ENCODE peak calls at places on chromosomes 5 and 9, in six cellular contexts. One of them, this sample, is unnamed.

GRCh38 chr5:151703227-151703626 is 16.5 kb upstream of the SPARC start:
- DNase-seq in mesenchymal stem cell: no peak
- DNase-seq in IMR-90: no peak
- DNase-seq in H9: no peak
- DNase-seq in neuronal stem cell: no peak
- DNase-seq in H1: no peak
- DNase-seq in this sample: no peak

GRCh38 chr5:67289763-67290521 is 93.3 kb upstream of the CD180 start:
- DNase-seq in H9: no peak
- DNase-seq in IMR-90: no peak
- DNase-seq in neuronal stem cell: no peak
- DNase-seq in mesenchymal stem cell: no peak
- DNase-seq in H1: no peak
- DNase-seq in this sample: no peak

GRCh38 chr5:42570946-42571625 is 147.8 kb downstream of the GHR start:
- DNase-seq in neuronal stem cell: no peak
- DNase-seq in IMR-90: peak; percentile 1
- DNase-seq in mesenchymal stem cell: peak; percentile 15
- DNase-seq in H9: no peak
- DNase-seq in H1: no peak
- DNase-seq in this sample: no peak

GRCh38 chr5:120823316-120823715 is 359.2 kb downstream of the PRR16 start:
- DNase-seq in neuronal stem cell: no peak
- DNase-seq in mesenchymal stem cell: peak; percentile 16
- DNase-seq in H1: no peak
- DNase-seq in H9: no peak
- DNase-seq in IMR-90: peak; percentile 7
- DNase-seq in this sample: no peak

GRCh38 chr9:129323376-129323998 is 145.4 kb upstream of the IER5L start:
- DNase-seq in IMR-90: no peak
- DNase-seq in H9: no peak
- DNase-seq in mesenchymal stem cell: no peak
- DNase-seq in neuronal stem cell: no peak
- DNase-seq in H1: no peak
- DNase-seq in this sample: no peak

GRCh38 chr9:14198049-14198448 is 115.9 kb downstream of the NFIB start:
- DNase-seq in H1: no peak
- DNase-seq in H9: no peak
- DNase-seq in mesenchymal stem cell: no peak
- DNase-seq in neuronal stem cell: no peak
- DNase-seq in IMR-90: no peak
- DNase-seq in this sample: no peak

GRCh38 chr9:126055386-126055785 is 271.2 kb upstream of the MVB12B start:
- DNase-seq in H9: no peak
- DNase-seq in mesenchymal stem cell: peak; percentile 26
- DNase-seq in H1: no peak
- DNase-seq in neuronal stem cell: no peak
- DNase-seq in IMR-90: peak; percentile 17
- DNase-seq in this sample: no peak

GRCh38 chr5:174559141-174559540 is 165.2 kb upstream of the MSX2 start:
- DNase-seq in IMR-90: peak; percentile 89
- DNase-seq in neuronal stem cell: no peak
- DNase-seq in H1: no peak
- DNase-seq in mesenchymal stem cell: no peak
- DNase-seq in H9: no peak
- DNase-seq in this sample: no peak

GRCh38 chr5:64331597-64332277 is 166.1 kb downstream of the RNF180 start:
- DNase-seq in IMR-90: no peak
- DNase-seq in mesenchymal stem cell: no peak
- DNase-seq in H1: no peak
- DNase-seq in neuronal stem cell: no peak
- DNase-seq in H9: no peak
- DNase-seq in this sample: no peak

GRCh38 chr5:131630963-131631350 is 4.1 kb downstream of the RAPGEF6 start:
- DNase-seq in neuronal stem cell: no peak
- DNase-seq in H1: no peak
- DNase-seq in mesenchymal stem cell: no peak
- DNase-seq in IMR-90: peak; percentile 56
- DNase-seq in H9: no peak
- DNase-seq in this sample: no peak

GRCh38 chr9:25939116-25939515 is 260.9 kb upstream of the TUSC1 start:
- DNase-seq in H1: no peak
- DNase-seq in H9: no peak
- DNase-seq in mesenchymal stem cell: no peak
- DNase-seq in IMR-90: no peak
- DNase-seq in neuronal stem cell: no peak
- DNase-seq in this sample: no peak

GRCh38 chr5:1104327-1105006 is 7.4 kb downstream of the SLC12A7 start:
- DNase-seq in neuronal stem cell: no peak
- DNase-seq in H9: no peak
- DNase-seq in H1: no peak
- DNase-seq in mesenchymal stem cell: no peak
- DNase-seq in IMR-90: no peak
- DNase-seq in this sample: no peak

GRCh38 chr9:68780735-68781134 is 75.7 kb downstream of the PIP5K1B start:
- DNase-seq in mesenchymal stem cell: no peak
- DNase-seq in neuronal stem cell: no peak
- DNase-seq in H1: no peak
- DNase-seq in IMR-90: peak; percentile 4
- DNase-seq in H9: no peak
- DNase-seq in this sample: no peak

GRCh38 chr5:36073595-36074216 is 7.0 kb upstream of the UGT3A2 start:
- DNase-seq in H9: peak; percentile 71
- DNase-seq in neuronal stem cell: no peak
- DNase-seq in mesenchymal stem cell: peak; percentile 2
- DNase-seq in H1: peak; percentile 51
- DNase-seq in IMR-90: no peak
- DNase-seq in this sample: peak; percentile 86

GRCh38 chr5:165705960-165706359 is 2200.5 kb downstream of the MAT2B start:
- DNase-seq in H1: no peak
- DNase-seq in neuronal stem cell: no peak
- DNase-seq in IMR-90: no peak
- DNase-seq in H9: no peak
- DNase-seq in mesenchymal stem cell: no peak
- DNase-seq in this sample: no peak

GRCh38 chr9:95316794-95317118 is 753 bp downstream of the FANCC start:
- DNase-seq in H1: no peak
- DNase-seq in IMR-90: peak; percentile 50
- DNase-seq in neuronal stem cell: peak; percentile 83
- DNase-seq in mesenchymal stem cell: peak; percentile 81
- DNase-seq in H9: peak; percentile 94
- DNase-seq in this sample: peak; percentile 95

GRCh38 chr5:78779771-78780616 is 131.4 kb upstream of the LHFPL2 start:
- DNase-seq in H1: no peak
- DNase-seq in neuronal stem cell: no peak
- DNase-seq in H9: no peak
- DNase-seq in IMR-90: peak; percentile 93
- DNase-seq in mesenchymal stem cell: peak; percentile 47
- DNase-seq in this sample: peak; percentile 41

GRCh38 chr9:136644343-136644592 is 18.4 kb upstream of the EGFL7 start:
- DNase-seq in H1: no peak
- DNase-seq in IMR-90: peak; percentile 22
- DNase-seq in H9: no peak
- DNase-seq in mesenchymal stem cell: no peak
- DNase-seq in neuronal stem cell: no peak
- DNase-seq in this sample: no peak

GRCh38 chr5:17897776-17898175 is 263.5 kb downstream of the TAF11L14 start:
- DNase-seq in H1: no peak
- DNase-seq in mesenchymal stem cell: no peak
- DNase-seq in neuronal stem cell: no peak
- DNase-seq in IMR-90: no peak
- DNase-seq in H9: no peak
- DNase-seq in this sample: no peak

GRCh38 chr9:92971776-92972175 is 24.5 kb downstream of the FGD3 start:
- DNase-seq in H9: no peak
- DNase-seq in H1: peak; percentile 39
- DNase-seq in neuronal stem cell: no peak
- DNase-seq in IMR-90: no peak
- DNase-seq in mesenchymal stem cell: no peak
- DNase-seq in this sample: no peak

GRCh38 chr9:92975452-92975770 is 28.1 kb downstream of the FGD3 start:
- DNase-seq in mesenchymal stem cell: no peak
- DNase-seq in H1: no peak
- DNase-seq in IMR-90: no peak
- DNase-seq in neuronal stem cell: no peak
- DNase-seq in H9: no peak
- DNase-seq in this sample: no peak

GRCh38 chr9:92974161-92974661 is 26.9 kb downstream of the FGD3 start:
- DNase-seq in IMR-90: no peak
- DNase-seq in neuronal stem cell: no peak
- DNase-seq in mesenchymal stem cell: no peak
- DNase-seq in H9: no peak
- DNase-seq in H1: peak; percentile 33
- DNase-seq in this sample: no peak

GRCh38 chr9:92974696-92975451 is 27.6 kb downstream of the FGD3 start:
- DNase-seq in H1: no peak
- DNase-seq in mesenchymal stem cell: no peak
- DNase-seq in IMR-90: no peak
- DNase-seq in neuronal stem cell: no peak
- DNase-seq in H9: no peak
- DNase-seq in this sample: no peak

GRCh38 chr9:92973700-92974099 is 26.4 kb downstream of the FGD3 start:
- DNase-seq in IMR-90: no peak
- DNase-seq in H9: no peak
- DNase-seq in neuronal stem cell: no peak
- DNase-seq in mesenchymal stem cell: no peak
- DNase-seq in H1: peak; percentile 22
- DNase-seq in this sample: no peak
- H3K4me2 ChIP-seq in IMR-90: no peak overlapping the region
- H3K4me2 ChIP-seq in H9: no peak overlapping the region
- H3K4me2 ChIP-seq in neuronal stem cell: no peak overlapping the region
- H3K4me2 ChIP-seq in mesenchymal stem cell: no peak overlapping the region
- H3K4me2 ChIP-seq in H1: no peak overlapping the region
- H3K4me2 ChIP-seq in this sample: no peak overlapping the region

GRCh38 chr5:150358261-150359095 is 981 bp downstream of the TCOF1 start:
- DNase-seq in mesenchymal stem cell: no peak
- DNase-seq in neuronal stem cell: no peak
- DNase-seq in H9: no peak
- DNase-seq in IMR-90: peak; percentile 9
- DNase-seq in H1: no peak
- DNase-seq in this sample: peak; percentile 57
- H3K18ac ChIP-seq in mesenchymal stem cell: no peak overlapping the region
- H3K18ac ChIP-seq in neuronal stem cell: peak overlapping the region; percentile 92
- H3K18ac ChIP-seq in H9: peak overlapping the region; percentile 82
- H3K18ac ChIP-seq in IMR-90: no peak overlapping the region
- H3K18ac ChIP-seq in H1: no peak overlapping the region
- H3K18ac ChIP-seq in this sample: peak overlapping the region; percentile 12

DNA sequence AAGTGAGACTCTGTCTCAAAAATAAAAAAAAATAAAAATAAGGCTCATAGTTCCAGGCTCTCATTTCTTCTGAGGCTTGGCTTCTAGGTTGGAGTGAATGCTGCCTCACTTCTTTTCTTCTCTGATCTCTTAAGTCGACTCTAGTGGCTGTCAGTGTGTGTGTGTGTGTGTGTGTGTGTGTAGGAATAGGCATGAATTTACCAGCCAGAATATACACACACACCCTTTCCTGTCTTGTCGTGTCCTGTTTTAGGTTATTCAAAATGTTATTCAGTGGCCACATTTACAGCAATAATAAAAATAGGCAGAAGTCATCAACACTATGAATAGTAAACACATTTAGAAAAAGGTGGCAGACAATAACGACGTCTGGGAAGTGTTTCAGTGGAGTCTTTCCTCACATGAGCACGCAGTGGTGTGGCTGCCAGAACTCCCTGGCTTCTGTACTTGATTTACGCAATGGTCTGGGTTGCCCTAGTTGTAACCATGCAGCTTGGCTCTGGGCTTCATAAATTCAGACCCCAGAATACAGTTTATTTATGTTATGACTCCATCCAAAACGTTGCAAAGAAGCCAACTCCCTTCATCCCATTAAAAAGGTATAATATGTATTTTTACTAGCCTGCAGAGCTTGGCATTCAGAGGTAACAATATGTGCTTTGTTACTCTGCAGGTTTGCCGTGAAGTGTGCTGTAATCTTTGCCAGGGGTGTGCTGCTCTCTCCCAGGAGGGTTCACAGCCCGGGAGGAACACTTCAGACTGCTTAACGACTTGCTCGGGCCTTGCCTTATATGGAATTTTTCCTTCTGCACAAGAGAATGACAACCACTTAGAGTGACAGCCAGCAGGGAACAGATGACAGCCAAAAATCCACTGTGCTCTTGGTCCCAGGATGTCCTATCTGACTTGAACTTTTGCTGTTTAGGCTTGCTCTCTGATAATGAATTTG is 34.4 kb upstream of the PALM2AKAP2 start:
- DNase-seq in IMR-90: peak; percentile 75
- DNase-seq in neuronal stem cell: peak; percentile 27
- DNase-seq in H1: no peak
- DNase-seq in mesenchymal stem cell: peak; percentile 56
- DNase-seq in H9: no peak
- DNase-seq in this sample: peak; percentile 68
- H3K27ac ChIP-seq in IMR-90: no peak overlapping the region
- H3K27ac ChIP-seq in neuronal stem cell: no peak overlapping the region
- H3K27ac ChIP-seq in H1: no peak overlapping the region
- H3K27ac ChIP-seq in mesenchymal stem cell: no peak overlapping the region
- H3K27ac ChIP-seq in H9: no peak overlapping the region
- H3K27ac ChIP-seq in this sample: no peak overlapping the region

GRCh38 chr5:155189981-155190380 is 176.4 kb downstream of the KIF4B start:
- DNase-seq in mesenchymal stem cell: no peak
- DNase-seq in IMR-90: no peak
- DNase-seq in H9: no peak
- DNase-seq in neuronal stem cell: peak; percentile 1
- DNase-seq in H1: no peak
- DNase-seq in this sample: no peak
- H3K4me2 ChIP-seq in mesenchymal stem cell: no peak overlapping the region
- H3K4me2 ChIP-seq in IMR-90: no peak overlapping the region
- H3K4me2 ChIP-seq in H9: no peak overlapping the region
- H3K4me2 ChIP-seq in neuronal stem cell: no peak overlapping the region
- H3K4me2 ChIP-seq in H1: no peak overlapping the region
- H3K4me2 ChIP-seq in this sample: no peak overlapping the region